ENCODE peak calls at places on chromosomes 13 and 19, in seven cellular contexts. T is thoracic aorta; S is psoas muscle; I is ascending aorta; K is stomach; N is effector memory CD4-positive, alpha-beta T cell; W is Caco-2. E is an unnamed sample. For H3K4me1, the result is how much of the 10 kb centered on the place peaks cover.

GRCh38 chr19:15464394-15465385 is at the start of gene RASAL3:
- DNase-seq in T (no peak), S (peak), I (no peak), K (no peak), N (peak), W (no peak), E (peak)

GRCh38 chr19:48608798-48609263 is 2.3 kb downstream of the SPACA4 start:
- DNase-seq in T (no peak), S (no peak), I (no peak), K (no peak), N (peak), W (no peak), E (no peak)

GRCh38 chr19:45130888-45131615 is 29.7 kb downstream of the NKPD1 start:
- DNase-seq in T (no peak), S (no peak), I (no peak), K (peak), N (no peak), W (no peak), E (no peak)

GRCh38 chr13:32537580-32538233 is 888 bp downstream of the N4BP2L2 start:
- DNase-seq in T (no peak), S (peak), I (no peak), K (peak), N (no peak), W (peak), E (peak)

GRCh38 chr13:26600345-26600761 is 42.9 kb downstream of the WASF3 start:
- DNase-seq in T (no peak), S (no peak), I (no peak), K (no peak), N (no peak), W (no peak), E (no peak)

GRCh38 chr13:61410669-61411297 is 4.9 kb downstream of the PCDH20 start:
- DNase-seq in T (no peak), S (no peak), I (no peak), K (no peak), N (no peak), W (no peak), E (no peak)

GRCh38 chr19:18097993-18098890 is 664 bp downstream of the MAST3 start:
- DNase-seq in T (no peak), S (no peak), I (no peak), K (no peak), N (no peak), W (no peak), E (no peak)

GRCh38 chr13:109249780-109250528 is 536.4 kb downstream of the IRS2 start:
- DNase-seq in T (no peak), S (no peak), I (no peak), K (no peak), N (no peak), W (no peak), E (no peak)

GRCh38 chr13:26965976-26966375 is 205.4 kb upstream of the GPR12 start:
- DNase-seq in T (no peak), S (peak), I (no peak), K (peak), N (no peak), W (no peak), E (peak)

GRCh38 chr19:17868669-17869068 is 3.1 kb upstream of the SLC5A5 start:
- DNase-seq in T (no peak), S (no peak), I (no peak), K (no peak), N (no peak), W (no peak), E (no peak)

GRCh38 chr19:38692458-38693379 is 45.3 kb downstream of the ACTN4 start:
- DNase-seq in T (no peak), S (no peak), I (no peak), K (no peak), N (no peak), W (no peak), E (no peak)

GRCh38 chr19:3284759-3285646 is 60.5 kb downstream of the CELF5 start:
- DNase-seq in T (no peak), S (peak), I (no peak), K (peak), N (peak), W (peak), E (peak)

GRCh38 chr19:40605201-40605971 is 4.2 kb downstream of the LTBP4 start:
- DNase-seq in T (no peak), S (peak), I (peak), K (peak), N (peak), W (peak), E (peak)

GRCh38 chr13:111225810-111226546 is 94.5 kb upstream of the TEX29 start:
- DNase-seq in T (no peak), S (no peak), I (no peak), K (no peak), N (no peak), W (no peak), E (no peak)

GRCh38 chr13:30395192-30396158 is 26.8 kb upstream of the UBE2L5 start:
- DNase-seq in T (peak), S (peak), I (peak), K (peak), N (peak), W (peak), E (peak)

GRCh38 chr13:65613004-65613403 is 1617.1 kb downstream of the PCDH9 start:
- DNase-seq in T (no peak), S (no peak), I (no peak), K (no peak), N (no peak), W (no peak), E (no peak)

GRCh38 chr19:48637948-48638830 is 1.0 kb upstream of the DBP start:
- DNase-seq in T (no peak), S (peak), I (peak), K (peak), N (peak), W (peak), E (peak)

GRCh38 chr13:112652512-112653458 is 37.1 kb upstream of the ATP11A start:
- DNase-seq in T (no peak), S (no peak), I (no peak), K (no peak), N (no peak), W (no peak), E (no peak)

GRCh38 chr19:4638330-4638729 is 986 bp upstream of the TNFAIP8L1 start:
- DNase-seq in T (no peak), S (peak), I (no peak), K (no peak), N (no peak), W (no peak), E (no peak)

GRCh38 chr13:25249001-25249543 is 38.2 kb downstream of the MTMR6 start:
- DNase-seq in T (no peak), S (no peak), I (no peak), K (no peak), N (no peak), W (no peak), E (no peak)

GRCh38 chr13:61954092-61954491 is 538.4 kb upstream of the PCDH20 start:
- DNase-seq in T (no peak), S (no peak), I (no peak), K (no peak), N (no peak), W (no peak), E (no peak)

GRCh38 chr19:15400521-15401396 is 18.0 kb downstream of the AKAP8L start:
- DNase-seq in T (no peak), S (peak), I (no peak), K (no peak), N (no peak), W (no peak), E (no peak)

GRCh38 chr13:94711561-94712286 is 621 bp downstream of the SOX21 start:
- DNase-seq in T (no peak), S (no peak), I (no peak), K (no peak), N (no peak), W (no peak), E (no peak)

GRCh38 chr13:34833562-34834182 is 108.4 kb upstream of the NBEA start:
- DNase-seq in T (no peak), S (no peak), I (no peak), K (no peak), N (no peak), W (no peak), E (no peak)

GRCh38 chr19:33830264-33830663 is 33.6 kb downstream of the KCTD15 start:
- DNase-seq in T (no peak), S (no peak), I (no peak), K (no peak), N (no peak), W (no peak), E (no peak)

GRCh38 chr19:8204961-8205360 is 4.2 kb upstream of the CERS4 start:
- DNase-seq in T (no peak), S (no peak), I (no peak), K (peak), N (no peak), W (no peak), E (no peak)

GRCh38 chr19:1223018-1223855 is 14.6 kb downstream of the CBARP start:
- DNase-seq in T (no peak), S (peak), I (no peak), K (no peak), N (no peak), W (no peak), E (no peak)

GRCh38 chr13:64749301-64749700 is 2480.8 kb downstream of the PCDH9 start:
- DNase-seq in T (no peak), S (no peak), I (no peak), K (no peak), N (no peak), W (no peak), E (no peak)

GRCh38 chr13:48930933-48931332 is 44.8 kb upstream of the FNDC3A start:
- DNase-seq in T (no peak), S (no peak), I (no peak), K (no peak), N (no peak), W (no peak), E (no peak)

GRCh38 chr19:2170219-2170618 is 6.5 kb downstream of the DOT1L start:
- DNase-seq in T (no peak), S (no peak), I (no peak), K (no peak), N (no peak), W (no peak), E (no peak)

GRCh38 chr19:7083076-7083956 is 13.8 kb downstream of the ZNF557 start:
- DNase-seq in T (no peak), S (no peak), I (no peak), K (no peak), N (no peak), W (no peak), E (no peak)

GRCh38 chr19:9597027-9597426 is 12.7 kb upstream of the ZNF121 start:
- DNase-seq in T (no peak), S (no peak), I (no peak), K (no peak), N (no peak), W (no peak), E (no peak)

GRCh38 chr13:95258619-95259194 is 42.5 kb downstream of the ABCC4 start:
- DNase-seq in T (no peak), S (no peak), I (no peak), K (no peak), N (no peak), W (peak), E (no peak)

GRCh38 chr13:112903071-112903577 is 65.9 kb upstream of the MCF2L start:
- DNase-seq in T (no peak), S (no peak), I (no peak), K (no peak), N (no peak), W (no peak), E (peak)

GRCh38 chr19:57813919-57814504 is 701 bp downstream of the ZNF552 start:
- DNase-seq in T (no peak), S (no peak), I (no peak), K (no peak), N (no peak), W (peak), E (peak)

GRCh38 chr19:50695251-50696064 is 24.1 kb downstream of the SHANK1 start:
- DNase-seq in T (no peak), S (peak), I (no peak), K (no peak), N (no peak), W (no peak), E (no peak)

GRCh38 chr13:113906566-113906965 is 42.7 kb upstream of the GAS6 start:
- DNase-seq in T (no peak), S (no peak), I (peak), K (peak), N (no peak), W (no peak), E (no peak)

GRCh38 chr13:113907637-113908617 is 44.1 kb upstream of the GAS6 start:
- DNase-seq in T (no peak), S (no peak), I (peak), K (peak), N (no peak), W (peak), E (no peak)

GRCh38 chr13:113905018-113905417 is 41.1 kb upstream of the GAS6 start:
- DNase-seq in T (no peak), S (no peak), I (peak), K (peak), N (no peak), W (no peak), E (no peak)

GRCh38 chr13:113904411-113904810 is 40.5 kb upstream of the GAS6 start:
- DNase-seq in T (no peak), S (peak), I (peak), K (peak), N (no peak), W (no peak), E (peak)

DNA sequence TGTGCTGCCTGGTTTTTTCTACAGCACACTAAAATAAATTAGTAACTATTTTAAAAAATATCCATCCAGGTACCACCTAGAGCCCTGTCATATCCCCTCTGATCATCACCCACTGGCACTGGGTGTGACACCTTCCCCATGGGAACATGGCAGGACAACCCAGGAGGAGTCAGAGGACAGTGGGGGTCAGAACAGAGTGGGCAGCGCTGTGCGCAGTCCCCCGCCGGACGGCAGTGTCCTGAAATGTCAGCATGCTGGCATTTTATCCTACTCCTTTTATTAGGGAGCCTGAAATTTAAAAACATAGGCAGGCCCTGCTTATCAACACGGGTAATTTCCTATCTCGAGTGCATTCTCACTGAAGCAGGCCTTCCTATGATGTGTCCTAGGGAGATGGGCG is 42.1 kb upstream of the GAS6 start:
- DNase-seq in T (no peak), S (no peak), I (no peak), K (peak), N (no peak), W (no peak), E (no peak)
- H3K4me1 ChIP-seq in T (half or more), S (under half), I (under half), K (under half), N (under half), W (under half), E (under half)

DNA sequence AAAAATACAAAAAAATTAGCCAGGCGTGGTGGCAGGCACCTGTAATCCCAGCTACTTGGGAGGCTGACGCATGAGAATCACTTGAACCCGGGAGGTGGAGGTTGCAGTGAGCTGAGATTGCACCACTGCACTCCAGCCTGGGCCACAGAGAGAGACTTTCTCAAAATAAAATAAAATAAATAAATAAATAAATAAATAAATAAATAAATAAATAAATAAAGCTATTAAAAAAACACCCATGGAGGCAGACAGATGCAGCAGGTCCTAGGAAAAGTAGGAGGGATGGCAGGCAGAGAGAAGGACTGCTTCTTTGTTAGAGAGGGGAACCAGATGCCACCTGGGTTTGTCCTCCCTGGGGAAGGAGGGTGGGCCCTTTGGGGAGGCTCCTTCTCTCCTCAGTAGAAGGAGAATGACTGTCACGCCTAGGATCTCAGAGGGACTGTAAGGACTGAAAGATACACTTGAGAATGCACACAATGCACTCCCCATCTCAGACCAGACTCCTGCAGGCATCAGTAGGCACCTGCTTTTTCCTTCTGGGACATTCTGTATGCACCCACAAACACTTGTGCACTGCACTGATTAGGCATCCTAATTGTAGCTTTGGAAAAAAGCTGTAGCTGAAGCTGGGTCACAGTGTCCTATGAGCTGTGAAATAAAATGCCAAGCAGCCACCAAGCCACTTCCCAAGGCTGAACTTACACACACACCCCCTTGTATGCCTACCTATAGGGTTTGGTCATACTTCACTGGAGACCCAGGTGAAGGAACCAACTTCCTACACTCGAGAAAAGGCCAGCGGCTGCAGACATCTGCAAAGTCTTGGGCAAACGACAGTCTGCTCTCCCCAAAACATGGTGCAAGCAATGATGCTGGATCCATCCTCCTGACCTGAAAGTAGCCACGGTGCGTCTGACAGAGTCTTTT is 18.9 kb upstream of the SLC35E1 start:
- DNase-seq in T (no peak), S (no peak), I (no peak), K (no peak), N (no peak), W (no peak), E (no peak)
- H3K4me1 ChIP-seq in T (under half), S (half or more), I (under half), K (half or more), N (half or more), W (under half), E (under half)

GRCh38 chr13:20006206-20006605 is 47.7 kb downstream of the ZMYM2 start:
- DNase-seq in T (no peak), S (no peak), I (no peak), K (no peak), N (no peak), W (no peak), E (no peak)
- H3K4me1 ChIP-seq in T (under half), S (under half), I (under half), K (under half), N (under half), W (under half), E (under half)

GRCh38 chr13:44301639-44302015 is 72.0 kb upstream of the SERP2 start:
- DNase-seq in T (no peak), S (no peak), I (no peak), K (no peak), N (no peak), W (no peak), E (no peak)
- H3K4me1 ChIP-seq in T (half or more), S (half or more), I (under half), K (half or more), N (under half), W (under half), E (under half)